ENCODE peak calls at places on chromosomes 2 and 18, in seven cellular contexts. T is colonic mucosa; F is fibroblast of lung; A is right cardiac atrium; K is lower lobe of right lung; C is naive thymus-derived CD4-positive, alpha-beta T cell; M is heart left ventricle. N is an unnamed sample.
A peak's percentile ranks its signal among the peaks of the same experiment; 100 is the strongest.

GRCh38 chr2:134679740-134680139 is 39.1 kb downstream of the TMEM163 start:
- DNase-seq in T (no peak), F (no peak), A (no peak), K (no peak), C (peak; percentile 45), M (no peak), N (peak; percentile 58)

GRCh38 chr18:66682855-66683322 is 79.0 kb upstream of the CDH19 start:
- DNase-seq in T (no peak), F (peak; percentile 15), A (peak; percentile 17), K (no peak), C (no peak), M (no peak), N (no peak)

GRCh38 chr2:139048017-139048416 is 267.8 kb upstream of the NXPH2 start:
- DNase-seq in T (no peak), F (no peak), A (no peak), K (no peak), C (no peak), M (no peak), N (no peak)

GRCh38 chr2:150783015-150783414 is 295.5 kb upstream of the RND3 start:
- DNase-seq in T (no peak), F (no peak), A (no peak), K (no peak), C (no peak), M (no peak), N (no peak)

GRCh38 chr2:235098736-235099494 is 147.1 kb downstream of the SH3BP4 start:
- DNase-seq in T (no peak), F (peak; percentile 81), A (no peak), K (no peak), C (no peak), M (no peak), N (no peak)

GRCh38 chr2:101473911-101474751 is 781 bp downstream of the RFX8 start:
- DNase-seq in T (peak; percentile 27), F (peak; percentile 66), A (peak; percentile 64), K (peak; percentile 53), C (peak; percentile 7), M (peak; percentile 68), N (peak; percentile 39)

GRCh38 chr2:171702781-171703556 is 15.7 kb downstream of the DYNC1I2 start:
- DNase-seq in T (no peak), F (peak; percentile 50), A (no peak), K (no peak), C (no peak), M (no peak), N (no peak)

GRCh38 chr18:77016936-77017335 is 115.6 kb downstream of the MBP start:
- DNase-seq in T (no peak), F (no peak), A (no peak), K (no peak), C (no peak), M (no peak), N (no peak)

GRCh38 chr2:44706584-44707553 is 234.6 kb upstream of the SIX3 start:
- DNase-seq in T (no peak), F (peak; percentile 18), A (no peak), K (no peak), C (no peak), M (no peak), N (no peak)

GRCh38 chr2:234881413-234882241 is 70.2 kb upstream of the SH3BP4 start:
- DNase-seq in T (peak; percentile 95), F (peak; percentile 89), A (peak; percentile 88), K (peak; percentile 85), C (no peak), M (peak; percentile 80), N (no peak)

GRCh38 chr2:120750488-120751210 is 15.0 kb downstream of the GLI2 start:
- DNase-seq in T (peak; percentile 12), F (peak; percentile 73), A (no peak), K (no peak), C (no peak), M (no peak), N (no peak)

GRCh38 chr18:76374330-76375281 is 120.4 kb downstream of the ZNF516 start:
- DNase-seq in T (no peak), F (no peak), A (no peak), K (no peak), C (peak; percentile 53), M (no peak), N (no peak)

GRCh38 chr2:37781028-37781427 is 109.6 kb upstream of the CDC42EP3 start:
- DNase-seq in T (no peak), F (peak; percentile 93), A (no peak), K (no peak), C (no peak), M (no peak), N (no peak)
- H3K27ac ChIP-seq in T (no peak overlapping the region), F (no peak overlapping the region), A (no peak overlapping the region), K (no peak overlapping the region), C (no peak overlapping the region), M (no peak overlapping the region), N (no peak overlapping the region)

GRCh38 chr2:34474646-34475045 is 875.5 kb upstream of the FAM98A start:
- DNase-seq in T (no peak), F (no peak), A (no peak), K (no peak), C (no peak), M (no peak), N (no peak)
- H3K4me1 ChIP-seq in T (no peaks in the 10 kb centered on the region), F (no peaks in the 10 kb centered on the region), A (no peaks in the 10 kb centered on the region), K (no peaks in the 10 kb centered on the region), C (no peaks in the 10 kb centered on the region), M (no peaks in the 10 kb centered on the region), N (no peaks in the 10 kb centered on the region)

GRCh38 chr2:76748581-76749296 is 773.4 kb downstream of the LRRTM4 start:
- DNase-seq in T (no peak), F (no peak), A (no peak), K (no peak), C (no peak), M (no peak), N (no peak)
- H3K27ac ChIP-seq in T (no peak overlapping the region), F (no peak overlapping the region), A (no peak overlapping the region), K (no peak overlapping the region), C (no peak overlapping the region), M (no peak overlapping the region), N (no peak overlapping the region)

GRCh38 chr2:141565597-141565996 is 565.2 kb downstream of the LRP1B start:
- DNase-seq in T (no peak), F (no peak), A (no peak), K (no peak), C (no peak), M (no peak), N (no peak)
- H3K4me1 ChIP-seq in T (no peaks in the 10 kb centered on the region), F (no peaks in the 10 kb centered on the region), A (no peaks in the 10 kb centered on the region), K (no peaks in the 10 kb centered on the region), C (no peaks in the 10 kb centered on the region), M (no peaks in the 10 kb centered on the region), N (no peaks in the 10 kb centered on the region)

N was measured in CD4-positive, alpha-beta memory T cell.